ENCODE peak calls at places on chromosomes 5 and 9, in six cellular contexts. One of them, this sample, is unnamed.

GRCh38 chr5:133475986-133476385 is 136.4 kb downstream of the FSTL4 start:
- DNase-seq in tibial nerve: no peak
- DNase-seq in substantia nigra: no peak
- DNase-seq in right cardiac atrium: no peak
- DNase-seq in neuronal stem cell: no peak
- DNase-seq in endodermal cell: no peak
- DNase-seq in this sample: no peak

GRCh38 chr5:111271885-111272284 is 47.7 kb downstream of the CAMK4 start:
- DNase-seq in right cardiac atrium: no peak
- DNase-seq in substantia nigra: no peak
- DNase-seq in endodermal cell: no peak
- DNase-seq in tibial nerve: no peak
- DNase-seq in neuronal stem cell: no peak
- DNase-seq in this sample: no peak

GRCh38 chr5:67530609-67531255 is 334.1 kb upstream of the CD180 start:
- DNase-seq in right cardiac atrium: no peak
- DNase-seq in substantia nigra: no peak
- DNase-seq in endodermal cell: no peak
- DNase-seq in neuronal stem cell: no peak
- DNase-seq in tibial nerve: no peak
- DNase-seq in this sample: no peak

GRCh38 chr9:126373241-126373640 is 46.6 kb downstream of the MVB12B start:
- DNase-seq in endodermal cell: no peak
- DNase-seq in substantia nigra: no peak
- DNase-seq in tibial nerve: no peak
- DNase-seq in right cardiac atrium: no peak
- DNase-seq in neuronal stem cell: no peak
- DNase-seq in this sample: no peak

GRCh38 chr5:96537386-96537785 is 104.3 kb upstream of the PCSK1 start:
- DNase-seq in tibial nerve: no peak
- DNase-seq in endodermal cell: no peak
- DNase-seq in right cardiac atrium: no peak
- DNase-seq in neuronal stem cell: no peak
- DNase-seq in substantia nigra: no peak
- DNase-seq in this sample: no peak

GRCh38 chr5:76175821-76176403 is 92.7 kb downstream of the SV2C start:
- DNase-seq in endodermal cell: no peak
- DNase-seq in neuronal stem cell: no peak
- DNase-seq in tibial nerve: no peak
- DNase-seq in substantia nigra: no peak
- DNase-seq in right cardiac atrium: no peak
- DNase-seq in this sample: no peak

GRCh38 chr9:71987471-71988371 is 72.7 kb downstream of the C9orf57 start:
- DNase-seq in neuronal stem cell: no peak
- DNase-seq in substantia nigra: no peak
- DNase-seq in right cardiac atrium: no peak
- DNase-seq in endodermal cell: no peak
- DNase-seq in tibial nerve: no peak
- DNase-seq in this sample: no peak

GRCh38 chr5:16964821-16965220 is 28.7 kb upstream of the MYO10 start:
- DNase-seq in endodermal cell: no peak
- DNase-seq in tibial nerve: no peak
- DNase-seq in neuronal stem cell: no peak
- DNase-seq in substantia nigra: no peak
- DNase-seq in right cardiac atrium: no peak
- DNase-seq in this sample: no peak

GRCh38 chr5:78720234-78720985 is 71.8 kb upstream of the LHFPL2 start:
- DNase-seq in endodermal cell: peak; percentile 47
- DNase-seq in substantia nigra: no peak
- DNase-seq in right cardiac atrium: no peak
- DNase-seq in neuronal stem cell: peak; percentile 26
- DNase-seq in tibial nerve: no peak
- DNase-seq in this sample: no peak

GRCh38 chr5:15897609-15898008 is 282.0 kb downstream of the MARCHF11 start:
- DNase-seq in right cardiac atrium: no peak
- DNase-seq in substantia nigra: no peak
- DNase-seq in neuronal stem cell: no peak
- DNase-seq in tibial nerve: no peak
- DNase-seq in endodermal cell: no peak
- DNase-seq in this sample: no peak

DNA sequence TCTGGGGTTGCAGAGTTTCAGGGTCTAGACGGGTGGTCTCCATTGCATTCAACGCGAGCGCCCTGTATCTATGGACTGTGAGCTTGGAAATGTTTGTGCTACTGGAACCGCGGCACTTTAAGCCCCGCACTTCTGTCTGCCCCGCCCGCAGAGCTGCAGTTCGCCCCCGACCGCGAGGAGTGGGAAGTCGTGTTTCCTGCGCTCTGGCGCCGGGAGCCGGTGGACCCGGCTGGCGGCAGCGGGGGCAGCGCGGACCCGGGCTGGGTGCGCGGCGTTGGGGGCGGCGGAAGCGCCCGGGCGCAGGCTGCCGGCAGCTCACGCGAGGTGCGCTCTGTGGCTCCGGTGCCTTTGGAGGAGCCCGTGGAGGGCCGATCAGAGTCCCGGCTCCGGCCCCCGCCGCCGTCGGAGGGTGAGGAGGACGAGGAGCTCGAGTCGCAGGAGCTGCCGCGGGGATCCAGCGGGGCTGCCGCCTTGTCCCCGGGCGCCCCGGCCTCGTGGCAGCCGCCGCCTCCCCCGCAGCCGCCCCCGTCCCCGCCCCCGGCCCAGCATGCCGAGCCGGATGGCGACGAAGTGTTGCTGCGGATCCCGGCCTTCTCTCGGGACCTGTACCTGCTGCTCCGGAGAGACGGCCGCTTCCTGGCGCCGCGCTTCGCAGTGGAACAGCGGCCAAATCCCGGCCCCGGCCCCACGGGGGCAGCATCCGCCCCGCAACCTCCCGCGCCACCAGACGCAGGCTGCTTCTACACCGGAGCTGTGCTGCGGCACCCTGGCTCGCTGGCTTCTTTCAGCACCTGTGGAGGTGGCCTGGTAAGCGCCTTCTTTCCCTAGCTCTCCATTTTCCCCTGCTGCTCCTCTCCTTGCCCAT is 1.1 kb downstream of the ADAMTS19 start:
- DNase-seq in right cardiac atrium: peak; percentile 36
- DNase-seq in endodermal cell: peak; percentile 88
- DNase-seq in substantia nigra: peak; percentile 22
- DNase-seq in neuronal stem cell: peak; percentile 49
- DNase-seq in tibial nerve: no peak
- DNase-seq in this sample: peak; percentile 23
- H3K27ac ChIP-seq in right cardiac atrium: no peak overlapping the region
- H3K27ac ChIP-seq in endodermal cell: no peak overlapping the region
- H3K27ac ChIP-seq in substantia nigra: no peak overlapping the region
- H3K27ac ChIP-seq in neuronal stem cell: no peak overlapping the region
- H3K27ac ChIP-seq in tibial nerve: no peak overlapping the region
- H3K27ac ChIP-seq in this sample: peak overlapping the region; percentile 16

GRCh38 chr9:115210699-115211098 is 92.7 kb upstream of the TNC start:
- DNase-seq in tibial nerve: no peak
- DNase-seq in neuronal stem cell: no peak
- DNase-seq in substantia nigra: no peak
- DNase-seq in endodermal cell: no peak
- DNase-seq in right cardiac atrium: no peak
- DNase-seq in this sample: no peak

GRCh38 chr9:115211413-115212204 is 93.7 kb upstream of the TNC start:
- DNase-seq in right cardiac atrium: no peak
- DNase-seq in neuronal stem cell: no peak
- DNase-seq in tibial nerve: no peak
- DNase-seq in substantia nigra: no peak
- DNase-seq in endodermal cell: no peak
- DNase-seq in this sample: no peak

GRCh38 chr9:115209601-115210306 is 91.8 kb upstream of the TNC start:
- DNase-seq in substantia nigra: no peak
- DNase-seq in tibial nerve: no peak
- DNase-seq in endodermal cell: no peak
- DNase-seq in right cardiac atrium: no peak
- DNase-seq in neuronal stem cell: no peak
- DNase-seq in this sample: no peak

GRCh38 chr9:115213777-115214428 is 95.9 kb upstream of the TNC start:
- DNase-seq in right cardiac atrium: no peak
- DNase-seq in endodermal cell: no peak
- DNase-seq in neuronal stem cell: no peak
- DNase-seq in tibial nerve: no peak
- DNase-seq in substantia nigra: no peak
- DNase-seq in this sample: no peak

DNA sequence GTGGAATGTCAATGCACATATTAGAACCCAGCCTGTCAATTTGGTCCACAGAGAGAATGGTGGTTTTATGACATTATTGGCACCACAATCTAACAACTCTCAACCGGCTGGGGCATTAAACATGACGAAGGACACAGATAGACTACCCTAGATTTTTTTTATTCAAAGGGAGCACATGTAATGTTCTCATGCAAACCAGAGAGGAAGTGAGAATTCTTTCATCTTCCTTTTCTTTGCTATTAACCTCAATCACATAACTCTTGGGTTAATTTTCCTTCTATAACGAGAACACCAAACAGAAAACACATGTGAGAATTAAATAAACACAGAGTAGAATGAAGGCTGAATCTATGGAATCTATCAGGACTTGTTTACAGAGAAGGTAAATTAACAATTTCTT is 94.9 kb upstream of the TNC start:
- DNase-seq in substantia nigra: no peak
- DNase-seq in right cardiac atrium: no peak
- DNase-seq in endodermal cell: no peak
- DNase-seq in neuronal stem cell: no peak
- DNase-seq in tibial nerve: no peak
- DNase-seq in this sample: no peak
- H3K27ac ChIP-seq in substantia nigra: no peak overlapping the region
- H3K27ac ChIP-seq in right cardiac atrium: no peak overlapping the region
- H3K27ac ChIP-seq in endodermal cell: no peak overlapping the region
- H3K27ac ChIP-seq in neuronal stem cell: no peak overlapping the region
- H3K27ac ChIP-seq in tibial nerve: no peak overlapping the region
- H3K27ac ChIP-seq in this sample: no peak overlapping the region

GRCh38 chr9:68963416-68963815 is 50.5 kb downstream of the PRKACG start:
- DNase-seq in neuronal stem cell: no peak
- DNase-seq in tibial nerve: no peak
- DNase-seq in right cardiac atrium: no peak
- DNase-seq in endodermal cell: no peak
- DNase-seq in substantia nigra: no peak
- DNase-seq in this sample: no peak
- H3K27ac ChIP-seq in neuronal stem cell: no peak overlapping the region
- H3K27ac ChIP-seq in tibial nerve: no peak overlapping the region
- H3K27ac ChIP-seq in right cardiac atrium: no peak overlapping the region
- H3K27ac ChIP-seq in endodermal cell: no peak overlapping the region
- H3K27ac ChIP-seq in substantia nigra: no peak overlapping the region
- H3K27ac ChIP-seq in this sample: no peak overlapping the region

DNA sequence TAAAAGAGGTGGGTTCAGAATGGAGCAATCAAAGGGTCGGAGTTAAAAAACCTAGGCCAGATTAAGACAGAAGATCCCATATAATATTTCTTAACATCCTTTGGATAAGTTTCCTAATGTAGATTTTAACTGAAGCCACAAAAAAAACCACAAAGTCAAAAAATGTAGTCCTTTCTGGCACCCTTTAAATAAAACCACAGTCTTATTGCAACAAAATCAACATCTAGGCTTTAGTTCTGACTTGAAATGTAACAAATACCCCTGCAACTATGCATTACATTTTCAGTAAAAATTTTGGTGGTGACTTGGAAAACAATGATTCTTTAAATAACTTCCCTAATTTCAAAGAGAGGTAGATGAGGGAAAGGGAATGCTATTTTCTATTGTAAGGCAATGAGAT is 109.2 kb downstream of the PSAT1 start:
- DNase-seq in endodermal cell: no peak
- DNase-seq in right cardiac atrium: no peak
- DNase-seq in substantia nigra: no peak
- DNase-seq in neuronal stem cell: no peak
- DNase-seq in tibial nerve: no peak
- DNase-seq in this sample: no peak
- H3K27ac ChIP-seq in endodermal cell: no peak overlapping the region
- H3K27ac ChIP-seq in right cardiac atrium: no peak overlapping the region
- H3K27ac ChIP-seq in substantia nigra: no peak overlapping the region
- H3K27ac ChIP-seq in neuronal stem cell: no peak overlapping the region
- H3K27ac ChIP-seq in tibial nerve: no peak overlapping the region
- H3K27ac ChIP-seq in this sample: no peak overlapping the region

GRCh38 chr5:61576556-61576955 is 244.5 kb downstream of the ZSWIM6 start:
- DNase-seq in right cardiac atrium: no peak
- DNase-seq in substantia nigra: no peak
- DNase-seq in endodermal cell: no peak
- DNase-seq in tibial nerve: no peak
- DNase-seq in neuronal stem cell: no peak
- DNase-seq in this sample: no peak
- H3K27ac ChIP-seq in right cardiac atrium: no peak overlapping the region
- H3K27ac ChIP-seq in substantia nigra: no peak overlapping the region
- H3K27ac ChIP-seq in endodermal cell: no peak overlapping the region
- H3K27ac ChIP-seq in tibial nerve: no peak overlapping the region
- H3K27ac ChIP-seq in neuronal stem cell: no peak overlapping the region
- H3K27ac ChIP-seq in this sample: no peak overlapping the region

DNA sequence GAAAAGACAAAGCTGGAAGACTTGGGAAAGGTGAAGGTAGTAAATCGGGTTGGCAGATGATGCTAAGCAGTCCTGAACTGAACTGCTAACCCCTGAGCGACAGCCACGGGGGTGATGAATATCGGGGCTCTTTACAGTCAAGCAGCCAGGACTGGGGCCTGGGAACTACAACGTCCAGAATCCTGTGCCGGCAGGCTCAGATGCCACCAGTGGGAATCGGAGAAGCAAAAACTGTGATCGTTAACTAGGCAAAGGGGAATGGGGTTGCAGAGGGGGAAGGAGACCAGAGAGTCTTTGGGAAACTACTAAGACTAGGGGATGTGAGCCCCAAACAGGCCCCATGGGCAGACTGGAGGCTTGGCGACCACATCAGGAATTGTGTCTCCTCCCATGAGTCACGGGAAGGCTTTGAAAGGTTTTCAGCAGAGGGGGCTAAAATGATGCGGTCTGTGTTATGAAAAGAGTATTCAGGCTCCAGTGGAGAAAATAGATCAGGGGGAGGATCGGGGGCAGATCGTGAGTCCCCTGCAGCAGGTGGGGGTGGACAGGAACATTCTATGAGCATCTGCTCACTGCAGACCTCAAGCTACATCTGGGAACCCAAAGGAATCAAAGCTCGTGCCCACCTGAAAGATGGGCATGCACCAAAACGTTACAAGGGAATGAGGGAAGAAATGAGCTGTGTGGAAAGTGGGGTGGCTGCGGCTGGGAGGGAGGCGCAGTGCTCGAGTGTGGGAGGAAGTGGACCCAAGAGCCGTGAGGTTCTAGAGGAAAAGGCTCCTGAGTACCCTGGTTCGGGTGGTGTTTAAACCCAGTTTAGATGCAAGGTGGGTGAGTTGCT is 53.8 kb downstream of the HRH2 start:
- DNase-seq in substantia nigra: no peak
- DNase-seq in right cardiac atrium: no peak
- DNase-seq in endodermal cell: peak; percentile 26
- DNase-seq in tibial nerve: no peak
- DNase-seq in neuronal stem cell: no peak
- DNase-seq in this sample: no peak
- H3K27ac ChIP-seq in substantia nigra: no peak overlapping the region
- H3K27ac ChIP-seq in right cardiac atrium: no peak overlapping the region
- H3K27ac ChIP-seq in endodermal cell: no peak overlapping the region
- H3K27ac ChIP-seq in tibial nerve: no peak overlapping the region
- H3K27ac ChIP-seq in neuronal stem cell: no peak overlapping the region
- H3K27ac ChIP-seq in this sample: peak overlapping the region; percentile 58

DNA sequence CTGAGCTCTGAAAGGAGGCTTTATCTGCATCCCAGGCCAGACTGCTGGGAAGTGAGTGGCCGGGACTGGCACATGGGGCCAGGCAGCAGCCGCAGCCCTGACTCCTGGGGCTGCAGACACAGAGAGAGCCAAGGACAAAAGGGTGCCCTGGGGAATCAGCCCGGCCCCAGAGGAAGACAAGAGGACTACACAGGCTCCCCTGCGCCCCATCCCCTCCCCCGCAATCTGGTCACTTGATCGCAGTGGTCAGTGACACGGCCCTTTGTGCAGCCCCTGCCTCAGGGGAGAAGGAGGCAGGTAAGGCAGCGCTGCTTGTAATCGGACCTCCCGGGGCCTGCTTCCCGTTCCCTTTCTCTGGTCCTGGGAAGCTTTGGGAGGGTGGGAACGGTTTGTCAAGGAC is 55.5 kb upstream of the FUBP3 start:
- DNase-seq in endodermal cell: peak; percentile 75
- DNase-seq in tibial nerve: no peak
- DNase-seq in neuronal stem cell: peak; percentile 49
- DNase-seq in right cardiac atrium: no peak
- DNase-seq in substantia nigra: no peak
- DNase-seq in this sample: no peak
- H3K27ac ChIP-seq in endodermal cell: peak overlapping the region; percentile 61
- H3K27ac ChIP-seq in tibial nerve: no peak overlapping the region
- H3K27ac ChIP-seq in neuronal stem cell: peak overlapping the region; percentile 38
- H3K27ac ChIP-seq in right cardiac atrium: no peak overlapping the region
- H3K27ac ChIP-seq in substantia nigra: no peak overlapping the region
- H3K27ac ChIP-seq in this sample: no peak overlapping the region